ENCODE peak calls at places on chromosomes 12 and 14, in nine cellular contexts. One of them, this sample, is unnamed.

GRCh38 chr14:69226736-69227135 is 33.2 kb upstream of the GALNT16 start:
- DNase-seq in AG04449: no peak
- DNase-seq in fibroblast of the aortic adventitia: no peak
- DNase-seq in fibroblast of lung: no peak
- DNase-seq in IMR-90: no peak
- DNase-seq in kidney: no peak
- DNase-seq in heart left ventricle: no peak
- DNase-seq in lung: no peak
- DNase-seq in neural progenitor cell: no peak
- DNase-seq in this sample: peak

GRCh38 chr14:76768201-76768656 is 7.0 kb downstream of the VASH1 start:
- DNase-seq in kidney: peak
- DNase-seq in fibroblast of lung: no peak
- DNase-seq in AG04449: no peak
- DNase-seq in lung: peak
- DNase-seq in heart left ventricle: peak
- DNase-seq in fibroblast of the aortic adventitia: no peak
- DNase-seq in neural progenitor cell: peak
- DNase-seq in IMR-90: no peak
- DNase-seq in this sample: peak

GRCh38 chr14:36502558-36503508 is 17.2 kb downstream of the NKX2-1 start:
- DNase-seq in fibroblast of lung: no peak
- DNase-seq in kidney: no peak
- DNase-seq in lung: no peak
- DNase-seq in fibroblast of the aortic adventitia: no peak
- DNase-seq in neural progenitor cell: no peak
- DNase-seq in IMR-90: no peak
- DNase-seq in AG04449: no peak
- DNase-seq in heart left ventricle: no peak
- DNase-seq in this sample: no peak

GRCh38 chr14:77804592-77804991 is 4.7 kb downstream of the ADCK1 start:
- DNase-seq in heart left ventricle: no peak
- DNase-seq in fibroblast of the aortic adventitia: peak
- DNase-seq in IMR-90: no peak
- DNase-seq in fibroblast of lung: no peak
- DNase-seq in AG04449: no peak
- DNase-seq in kidney: no peak
- DNase-seq in lung: no peak
- DNase-seq in neural progenitor cell: peak
- DNase-seq in this sample: peak

GRCh38 chr12:115466076-115466475 is 782.1 kb upstream of the TBX3 start:
- DNase-seq in kidney: no peak
- DNase-seq in lung: no peak
- DNase-seq in AG04449: no peak
- DNase-seq in fibroblast of the aortic adventitia: peak
- DNase-seq in neural progenitor cell: no peak
- DNase-seq in heart left ventricle: no peak
- DNase-seq in IMR-90: no peak
- DNase-seq in fibroblast of lung: no peak
- DNase-seq in this sample: peak

GRCh38 chr14:104137297-104138097 is 890 bp upstream of the KIF26A start:
- DNase-seq in lung: no peak
- DNase-seq in AG04449: no peak
- DNase-seq in fibroblast of lung: peak
- DNase-seq in neural progenitor cell: peak
- DNase-seq in kidney: peak
- DNase-seq in IMR-90: peak
- DNase-seq in fibroblast of the aortic adventitia: peak
- DNase-seq in heart left ventricle: peak
- DNase-seq in this sample: peak

GRCh38 chr12:13164271-13164670 is 32.3 kb upstream of the EMP1 start:
- DNase-seq in fibroblast of the aortic adventitia: no peak
- DNase-seq in lung: peak
- DNase-seq in heart left ventricle: no peak
- DNase-seq in kidney: no peak
- DNase-seq in neural progenitor cell: no peak
- DNase-seq in AG04449: no peak
- DNase-seq in IMR-90: no peak
- DNase-seq in fibroblast of lung: no peak
- DNase-seq in this sample: no peak

GRCh38 chr12:83145325-83145724 is 458.6 kb downstream of the TMTC2 start:
- DNase-seq in IMR-90: no peak
- DNase-seq in kidney: no peak
- DNase-seq in neural progenitor cell: no peak
- DNase-seq in lung: no peak
- DNase-seq in AG04449: no peak
- DNase-seq in fibroblast of the aortic adventitia: peak
- DNase-seq in fibroblast of lung: no peak
- DNase-seq in heart left ventricle: no peak
- DNase-seq in this sample: peak

GRCh38 chr14:103558071-103558882 is 4.2 kb downstream of the BAG5 start:
- DNase-seq in lung: no peak
- DNase-seq in fibroblast of lung: peak
- DNase-seq in IMR-90: peak
- DNase-seq in fibroblast of the aortic adventitia: peak
- DNase-seq in heart left ventricle: no peak
- DNase-seq in AG04449: no peak
- DNase-seq in neural progenitor cell: no peak
- DNase-seq in kidney: peak
- DNase-seq in this sample: peak

GRCh38 chr12:105983622-105984325 is 155.0 kb downstream of the NUAK1 start:
- DNase-seq in fibroblast of the aortic adventitia: peak
- DNase-seq in IMR-90: peak
- DNase-seq in kidney: no peak
- DNase-seq in AG04449: peak
- DNase-seq in neural progenitor cell: no peak
- DNase-seq in lung: no peak
- DNase-seq in fibroblast of lung: peak
- DNase-seq in heart left ventricle: no peak
- DNase-seq in this sample: peak

GRCh38 chr12:22631863-22632463 is 7.0 kb downstream of the ETNK1 start:
- DNase-seq in neural progenitor cell: no peak
- DNase-seq in kidney: no peak
- DNase-seq in IMR-90: peak
- DNase-seq in fibroblast of lung: peak
- DNase-seq in lung: no peak
- DNase-seq in fibroblast of the aortic adventitia: peak
- DNase-seq in AG04449: no peak
- DNase-seq in heart left ventricle: no peak
- DNase-seq in this sample: peak

DNA sequence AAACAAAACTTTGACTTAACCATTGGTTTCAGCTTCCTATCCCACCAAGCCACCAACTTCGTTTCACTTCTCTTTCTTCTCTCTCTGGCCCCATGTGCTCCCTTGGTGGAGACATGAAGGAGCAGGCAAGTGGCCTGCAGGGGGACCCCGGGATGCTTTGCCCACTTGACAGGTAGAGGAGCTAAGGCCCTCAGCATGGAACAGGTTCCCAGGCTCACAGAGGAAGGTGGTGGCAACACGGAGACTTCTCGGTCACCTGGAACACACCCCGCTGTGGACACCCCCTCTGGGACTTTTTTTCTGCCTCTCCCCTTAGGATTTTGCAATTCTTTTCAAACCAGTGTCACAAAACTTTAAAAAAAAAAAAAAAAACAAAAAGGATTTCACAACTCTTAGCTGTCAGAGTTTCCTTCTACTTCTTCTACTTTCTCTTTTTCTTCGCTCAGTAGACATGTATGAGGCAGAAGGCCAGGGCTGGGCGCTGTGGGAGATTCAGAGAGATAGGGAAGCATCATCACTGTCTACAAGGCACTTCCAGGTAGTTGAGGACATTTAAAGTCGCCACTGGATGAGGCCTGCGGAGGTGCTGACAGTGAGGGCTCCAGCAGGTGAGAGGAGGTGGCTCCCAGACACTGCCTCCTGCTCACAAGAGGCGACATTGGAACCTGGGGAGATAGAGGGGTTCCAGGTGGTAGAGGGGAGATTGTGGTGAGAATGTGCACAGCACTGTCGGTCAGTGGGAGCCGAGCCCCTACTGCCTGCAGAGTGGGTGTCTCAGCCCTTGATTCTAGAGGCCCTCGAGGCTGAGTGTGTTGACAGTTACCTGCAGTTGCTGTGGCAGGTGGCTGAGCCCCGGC is 119.6 kb downstream of the GCH1 start:
- DNase-seq in AG04449: no peak
- DNase-seq in neural progenitor cell: peak
- DNase-seq in heart left ventricle: no peak
- DNase-seq in IMR-90: no peak
- DNase-seq in fibroblast of lung: no peak
- DNase-seq in kidney: peak
- DNase-seq in fibroblast of the aortic adventitia: no peak
- DNase-seq in lung: no peak
- DNase-seq in this sample: no peak
- TF ChIP-seq CTCF in AG04449: no peak
- TF ChIP-seq CTCF in neural progenitor cell: peak
- TF ChIP-seq CTCF in heart left ventricle: peak
- TF ChIP-seq CTCF in IMR-90: no peak
- TF ChIP-seq CTCF in fibroblast of lung: no peak
- TF ChIP-seq CTCF in kidney: no peak
- TF ChIP-seq CTCF in fibroblast of the aortic adventitia: no peak
- TF ChIP-seq CTCF in lung: no peak
- TF ChIP-seq CTCF in this sample: peak

GRCh38 chr12:116977465-116978380 is 67.0 kb downstream of the FBXW8 start:
- DNase-seq in neural progenitor cell: no peak
- DNase-seq in AG04449: no peak
- DNase-seq in lung: no peak
- DNase-seq in IMR-90: no peak
- DNase-seq in fibroblast of the aortic adventitia: no peak
- DNase-seq in heart left ventricle: no peak
- DNase-seq in kidney: no peak
- DNase-seq in fibroblast of lung: no peak
- DNase-seq in this sample: no peak

GRCh38 chr12:116984098-116984497 is 73.3 kb downstream of the FBXW8 start:
- DNase-seq in heart left ventricle: no peak
- DNase-seq in fibroblast of lung: no peak
- DNase-seq in IMR-90: no peak
- DNase-seq in fibroblast of the aortic adventitia: no peak
- DNase-seq in kidney: no peak
- DNase-seq in lung: no peak
- DNase-seq in neural progenitor cell: no peak
- DNase-seq in AG04449: no peak
- DNase-seq in this sample: no peak

GRCh38 chr12:116979109-116979508 is 68.4 kb downstream of the FBXW8 start:
- DNase-seq in lung: no peak
- DNase-seq in fibroblast of lung: no peak
- DNase-seq in IMR-90: no peak
- DNase-seq in heart left ventricle: no peak
- DNase-seq in neural progenitor cell: no peak
- DNase-seq in kidney: no peak
- DNase-seq in fibroblast of the aortic adventitia: no peak
- DNase-seq in AG04449: no peak
- DNase-seq in this sample: no peak

GRCh38 chr12:116980083-116980482 is 69.3 kb downstream of the FBXW8 start:
- DNase-seq in lung: no peak
- DNase-seq in kidney: no peak
- DNase-seq in neural progenitor cell: no peak
- DNase-seq in heart left ventricle: no peak
- DNase-seq in AG04449: no peak
- DNase-seq in fibroblast of the aortic adventitia: no peak
- DNase-seq in fibroblast of lung: no peak
- DNase-seq in IMR-90: no peak
- DNase-seq in this sample: no peak

DNA sequence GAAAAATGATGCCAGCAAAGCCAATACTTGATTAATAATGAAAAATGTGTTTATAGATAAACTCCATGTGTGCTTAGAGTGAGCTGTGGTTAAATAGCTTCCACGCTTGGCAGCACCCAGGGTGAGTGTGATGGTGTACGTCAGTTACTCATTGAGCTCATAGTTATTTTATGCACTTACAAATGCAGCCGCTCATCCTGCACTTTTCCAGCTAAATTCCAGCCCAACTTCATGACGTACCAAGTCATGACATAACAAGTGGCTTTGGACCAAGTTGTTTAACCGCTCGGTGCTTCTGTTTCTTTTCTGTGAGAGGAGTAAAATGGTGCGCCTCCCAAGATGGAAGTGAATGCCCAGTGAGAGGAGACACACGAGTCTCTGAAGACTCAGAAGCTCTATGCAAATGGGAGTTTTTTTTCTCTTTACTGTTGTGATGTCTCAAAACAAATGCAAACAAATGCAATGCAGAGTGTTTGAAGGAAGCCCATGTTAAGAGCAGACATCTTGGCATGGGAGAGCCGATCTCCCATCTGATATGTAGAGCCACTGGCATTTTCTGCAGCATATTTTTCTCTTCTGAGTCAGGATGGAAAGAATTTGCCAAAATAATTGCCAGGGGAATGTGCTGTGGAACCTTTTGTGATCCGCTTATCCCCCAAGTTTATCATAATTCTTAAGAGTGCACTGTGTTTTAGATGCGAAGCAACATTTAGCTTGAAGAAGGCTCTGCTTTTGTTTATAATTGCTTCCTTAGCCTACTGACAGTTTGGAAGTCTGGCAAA is 72.2 kb downstream of the FBXW8 start:
- DNase-seq in neural progenitor cell: no peak
- DNase-seq in fibroblast of the aortic adventitia: peak
- DNase-seq in heart left ventricle: no peak
- DNase-seq in IMR-90: peak
- DNase-seq in kidney: no peak
- DNase-seq in fibroblast of lung: peak
- DNase-seq in lung: no peak
- DNase-seq in AG04449: peak
- DNase-seq in this sample: peak
- H3K4me3 ChIP-seq in neural progenitor cell: no peak
- H3K4me3 ChIP-seq in fibroblast of the aortic adventitia: peak
- H3K4me3 ChIP-seq in heart left ventricle: no peak
- H3K4me3 ChIP-seq in IMR-90: peak
- H3K4me3 ChIP-seq in kidney: no peak
- H3K4me3 ChIP-seq in fibroblast of lung: peak
- H3K4me3 ChIP-seq in lung: no peak
- H3K4me3 ChIP-seq in AG04449: no peak
- H3K4me3 ChIP-seq in this sample: no peak

GRCh38 chr12:5000204-5000603 is 43.5 kb upstream of the KCNA5 start:
- DNase-seq in AG04449: no peak
- DNase-seq in fibroblast of lung: no peak
- DNase-seq in IMR-90: no peak
- DNase-seq in fibroblast of the aortic adventitia: no peak
- DNase-seq in lung: no peak
- DNase-seq in kidney: no peak
- DNase-seq in neural progenitor cell: no peak
- DNase-seq in heart left ventricle: no peak
- DNase-seq in this sample: no peak
- TF ChIP-seq CTCF in AG04449: no peak
- TF ChIP-seq CTCF in fibroblast of lung: no peak
- TF ChIP-seq CTCF in IMR-90: no peak
- TF ChIP-seq CTCF in fibroblast of the aortic adventitia: no peak
- TF ChIP-seq CTCF in lung: no peak
- TF ChIP-seq CTCF in kidney: no peak
- TF ChIP-seq CTCF in neural progenitor cell: no peak
- TF ChIP-seq CTCF in heart left ventricle: no peak
- TF ChIP-seq CTCF in this sample: no peak

GRCh38 chr14:72887514-72887913 is 6.4 kb downstream of the DPF3 start:
- DNase-seq in lung: no peak
- DNase-seq in AG04449: no peak
- DNase-seq in neural progenitor cell: no peak
- DNase-seq in heart left ventricle: no peak
- DNase-seq in IMR-90: no peak
- DNase-seq in kidney: no peak
- DNase-seq in fibroblast of the aortic adventitia: no peak
- DNase-seq in fibroblast of lung: no peak
- DNase-seq in this sample: no peak
- H3K4me3 ChIP-seq in lung: no peak
- H3K4me3 ChIP-seq in AG04449: no peak
- H3K4me3 ChIP-seq in neural progenitor cell: no peak
- H3K4me3 ChIP-seq in heart left ventricle: no peak
- H3K4me3 ChIP-seq in IMR-90: no peak
- H3K4me3 ChIP-seq in kidney: no peak
- H3K4me3 ChIP-seq in fibroblast of the aortic adventitia: no peak
- H3K4me3 ChIP-seq in fibroblast of lung: no peak
- H3K4me3 ChIP-seq in this sample: no peak

GRCh38 chr14:74793506-74794155 is 30.5 kb downstream of the YLPM1 start:
- DNase-seq in IMR-90: no peak
- DNase-seq in neural progenitor cell: peak
- DNase-seq in kidney: no peak
- DNase-seq in AG04449: no peak
- DNase-seq in heart left ventricle: no peak
- DNase-seq in lung: no peak
- DNase-seq in fibroblast of the aortic adventitia: peak
- DNase-seq in fibroblast of lung: no peak
- DNase-seq in this sample: peak
- TF ChIP-seq CTCF in IMR-90: peak
- TF ChIP-seq CTCF in neural progenitor cell: peak
- TF ChIP-seq CTCF in kidney: no peak
- TF ChIP-seq CTCF in AG04449: peak
- TF ChIP-seq CTCF in heart left ventricle: peak
- TF ChIP-seq CTCF in lung: no peak
- TF ChIP-seq CTCF in fibroblast of the aortic adventitia: peak
- TF ChIP-seq CTCF in fibroblast of lung: peak
- TF ChIP-seq CTCF in this sample: peak